ENCODE peak calls at places on chromosome 13, in six cellular contexts. One of them, this sample, is unnamed.
A peak's percentile ranks its signal among the peaks of the same experiment; 100 is the strongest.

GRCh38 chr13:113559901-113560644 is 24.5 kb upstream of the TFDP1 start:
- DNase-seq in HEK293T: no peak
- DNase-seq in HS-5: no peak
- DNase-seq in breast epithelium: peak; percentile 24
- DNase-seq in GM03348: no peak
- DNase-seq in GM04503: no peak
- DNase-seq in this sample: no peak

GRCh38 chr13:111957913-111958450 is 109.0 kb upstream of the SOX1 start:
- DNase-seq in HEK293T: no peak
- DNase-seq in HS-5: no peak
- DNase-seq in breast epithelium: no peak
- DNase-seq in GM03348: no peak
- DNase-seq in GM04503: no peak
- DNase-seq in this sample: no peak

GRCh38 chr13:27449081-27449603 is 1.2 kb downstream of the MTIF3 start:
- DNase-seq in HEK293T: no peak
- DNase-seq in HS-5: no peak
- DNase-seq in breast epithelium: no peak
- DNase-seq in GM03348: no peak
- DNase-seq in GM04503: no peak
- DNase-seq in this sample: no peak

GRCh38 chr13:61916483-61916882 is 500.8 kb upstream of the PCDH20 start:
- DNase-seq in HEK293T: no peak
- DNase-seq in HS-5: no peak
- DNase-seq in breast epithelium: no peak
- DNase-seq in GM03348: no peak
- DNase-seq in GM04503: no peak
- DNase-seq in this sample: no peak

GRCh38 chr13:57865600-57866294 is 234.2 kb downstream of the PCDH17 start:
- DNase-seq in HEK293T: no peak
- DNase-seq in HS-5: no peak
- DNase-seq in breast epithelium: no peak
- DNase-seq in GM03348: no peak
- DNase-seq in GM04503: no peak
- DNase-seq in this sample: no peak

GRCh38 chr13:37510441-37510840 is 88.1 kb downstream of the POSTN start:
- DNase-seq in HEK293T: no peak
- DNase-seq in HS-5: no peak
- DNase-seq in breast epithelium: no peak
- DNase-seq in GM03348: no peak
- DNase-seq in GM04503: no peak
- DNase-seq in this sample: no peak

GRCh38 chr13:48775804-48776203 is 122.1 kb downstream of the CYSLTR2 start:
- DNase-seq in HEK293T: no peak
- DNase-seq in HS-5: peak; percentile 77
- DNase-seq in breast epithelium: no peak
- DNase-seq in GM03348: peak; percentile 79
- DNase-seq in GM04503: peak; percentile 96
- DNase-seq in this sample: no peak

GRCh38 chr13:40764587-40765403 is 6.2 kb downstream of the MRPS31 start:
- DNase-seq in HEK293T: no peak
- DNase-seq in HS-5: no peak
- DNase-seq in breast epithelium: no peak
- DNase-seq in GM03348: peak; percentile 7
- DNase-seq in GM04503: no peak
- DNase-seq in this sample: no peak

GRCh38 chr13:44412341-44412935 is 38.8 kb downstream of the SERP2 start:
- DNase-seq in HEK293T: no peak
- DNase-seq in HS-5: no peak
- DNase-seq in breast epithelium: no peak
- DNase-seq in GM03348: no peak
- DNase-seq in GM04503: no peak
- DNase-seq in this sample: no peak

GRCh38 chr13:33106656-33107402 is 90.6 kb downstream of the KL start:
- DNase-seq in HEK293T: no peak
- DNase-seq in HS-5: no peak
- DNase-seq in breast epithelium: no peak
- DNase-seq in GM03348: no peak
- DNase-seq in GM04503: no peak
- DNase-seq in this sample: no peak

GRCh38 chr13:99980201-99981114 is 1.1 kb upstream of the ZIC2 start:
- DNase-seq in HEK293T: peak; percentile 62
- DNase-seq in HS-5: no peak
- DNase-seq in breast epithelium: no peak
- DNase-seq in GM03348: peak; percentile 95
- DNase-seq in GM04503: no peak
- DNase-seq in this sample: peak; percentile 51

GRCh38 chr13:94009696-94010095 is 469.8 kb downstream of the DCT start:
- DNase-seq in HEK293T: no peak
- DNase-seq in HS-5: peak; percentile 14
- DNase-seq in breast epithelium: no peak
- DNase-seq in GM03348: peak; percentile 61
- DNase-seq in GM04503: peak; percentile 13
- DNase-seq in this sample: no peak

GRCh38 chr13:33110713-33111413 is 94.6 kb downstream of the KL start:
- DNase-seq in HEK293T: no peak
- DNase-seq in HS-5: no peak
- DNase-seq in breast epithelium: no peak
- DNase-seq in GM03348: peak; percentile 46
- DNase-seq in GM04503: no peak
- DNase-seq in this sample: no peak

GRCh38 chr13:80359459-80360297 is 18.8 kb upstream of the SPRY2 start:
- DNase-seq in HEK293T: peak; percentile 48
- DNase-seq in HS-5: no peak
- DNase-seq in breast epithelium: no peak
- DNase-seq in GM03348: peak; percentile 6
- DNase-seq in GM04503: no peak
- DNase-seq in this sample: no peak

GRCh38 chr13:66700336-66700735 is 529.8 kb downstream of the PCDH9 start:
- DNase-seq in HEK293T: no peak
- DNase-seq in HS-5: no peak
- DNase-seq in breast epithelium: no peak
- DNase-seq in GM03348: no peak
- DNase-seq in GM04503: no peak
- DNase-seq in this sample: no peak

GRCh38 chr13:46295531-46296464 is 84.1 kb downstream of the LRRC63 start:
- DNase-seq in HEK293T: no peak
- DNase-seq in HS-5: peak; percentile 72
- DNase-seq in breast epithelium: no peak
- DNase-seq in GM03348: peak; percentile 75
- DNase-seq in GM04503: peak; percentile 97
- DNase-seq in this sample: peak; percentile 83

GRCh38 chr13:111490611-111491010 is 170.2 kb downstream of the TEX29 start:
- DNase-seq in HEK293T: no peak
- DNase-seq in HS-5: no peak
- DNase-seq in breast epithelium: peak; percentile 24
- DNase-seq in GM03348: no peak
- DNase-seq in GM04503: no peak
- DNase-seq in this sample: no peak

GRCh38 chr13:85970727-85971126 is 171.5 kb upstream of the SLITRK6 start:
- DNase-seq in HEK293T: no peak
- DNase-seq in HS-5: no peak
- DNase-seq in breast epithelium: no peak
- DNase-seq in GM03348: no peak
- DNase-seq in GM04503: no peak
- DNase-seq in this sample: no peak

GRCh38 chr13:111551421-111551820 is 231.0 kb downstream of the TEX29 start:
- DNase-seq in HEK293T: no peak
- DNase-seq in HS-5: no peak
- DNase-seq in breast epithelium: no peak
- DNase-seq in GM03348: no peak
- DNase-seq in GM04503: no peak
- DNase-seq in this sample: no peak

GRCh38 chr13:40402931-40403412 is 263.5 kb downstream of the FOXO1 start:
- DNase-seq in HEK293T: no peak
- DNase-seq in HS-5: no peak
- DNase-seq in breast epithelium: no peak
- DNase-seq in GM03348: peak; percentile 64
- DNase-seq in GM04503: no peak
- DNase-seq in this sample: no peak

GRCh38 chr13:32660227-32660626 is 74.0 kb downstream of the PDS5B start:
- DNase-seq in HEK293T: no peak
- DNase-seq in HS-5: no peak
- DNase-seq in breast epithelium: no peak
- DNase-seq in GM03348: no peak
- DNase-seq in GM04503: no peak
- DNase-seq in this sample: no peak

GRCh38 chr13:33787051-33787591 is 30.8 kb upstream of the RFC3 start:
- DNase-seq in HEK293T: no peak
- DNase-seq in HS-5: no peak
- DNase-seq in breast epithelium: no peak
- DNase-seq in GM03348: no peak
- DNase-seq in GM04503: no peak
- DNase-seq in this sample: peak; percentile 31

GRCh38 chr13:89977203-89977602 is 1370.3 kb upstream of the MIR17HG start:
- DNase-seq in HEK293T: no peak
- DNase-seq in HS-5: no peak
- DNase-seq in breast epithelium: no peak
- DNase-seq in GM03348: no peak
- DNase-seq in GM04503: no peak
- DNase-seq in this sample: no peak

GRCh38 chr13:73880365-73880764 is 253.8 kb downstream of the KLF12 start:
- DNase-seq in HEK293T: peak; percentile 47
- DNase-seq in HS-5: no peak
- DNase-seq in breast epithelium: no peak
- DNase-seq in GM03348: no peak
- DNase-seq in GM04503: no peak
- DNase-seq in this sample: no peak

GRCh38 chr13:42102961-42103688 is 54.7 kb downstream of the DGKH start:
- DNase-seq in HEK293T: no peak
- DNase-seq in HS-5: no peak
- DNase-seq in breast epithelium: no peak
- DNase-seq in GM03348: peak; percentile 35
- DNase-seq in GM04503: no peak
- DNase-seq in this sample: no peak

GRCh38 chr13:21031594-21031993 is 29.8 kb downstream of the LATS2 start:
- DNase-seq in HEK293T: no peak
- DNase-seq in HS-5: no peak
- DNase-seq in breast epithelium: no peak
- DNase-seq in GM03348: no peak
- DNase-seq in GM04503: no peak
- DNase-seq in this sample: no peak

GRCh38 chr13:24709186-24709913 is 29.1 kb downstream of the ATP12A start:
- DNase-seq in HEK293T: no peak
- DNase-seq in HS-5: no peak
- DNase-seq in breast epithelium: no peak
- DNase-seq in GM03348: no peak
- DNase-seq in GM04503: no peak
- DNase-seq in this sample: peak; percentile 86

GRCh38 chr13:80547885-80548284 is 207.0 kb upstream of the SPRY2 start:
- DNase-seq in HEK293T: no peak
- DNase-seq in HS-5: no peak
- DNase-seq in breast epithelium: no peak
- DNase-seq in GM03348: no peak
- DNase-seq in GM04503: no peak
- DNase-seq in this sample: no peak